ENCODE peak calls at places on chromosomes 5 and 9, in five cellular contexts. One of them, this sample, is unnamed.

GRCh38 chr5:176691524-176691923 is 44.2 kb downstream of the TSPAN17 start:
- DNase-seq in IMR-90: no peak
- DNase-seq in T-helper 2 cell treated with Interferon-gamma antibody and Interleukin-4, amounts not matched to agents 5 μg/mL and 100 μg/mL, for 36 hours: no peak
- DNase-seq in Peyer's patch: no peak
- DNase-seq in sigmoid colon: no peak
- DNase-seq in this sample: no peak

GRCh38 chr5:180121799-180122198 is 50.2 kb upstream of the RNF130 start:
- DNase-seq in sigmoid colon: no peak
- DNase-seq in Peyer's patch: peak
- DNase-seq in IMR-90: no peak
- DNase-seq in T-helper 2 cell treated with Interferon-gamma antibody and Interleukin-4, amounts not matched to agents 5 μg/mL and 100 μg/mL, for 36 hours: no peak
- DNase-seq in this sample: peak

GRCh38 chr5:124536333-124536732 is 210.1 kb downstream of the ZNF608 start:
- DNase-seq in sigmoid colon: no peak
- DNase-seq in T-helper 2 cell treated with Interferon-gamma antibody and Interleukin-4, amounts not matched to agents 5 μg/mL and 100 μg/mL, for 36 hours: no peak
- DNase-seq in IMR-90: no peak
- DNase-seq in Peyer's patch: no peak
- DNase-seq in this sample: no peak

GRCh38 chr5:131384616-131385214 is 120.9 kb downstream of the CDC42SE2 start:
- DNase-seq in IMR-90: no peak
- DNase-seq in T-helper 2 cell treated with Interferon-gamma antibody and Interleukin-4, amounts not matched to agents 5 μg/mL and 100 μg/mL, for 36 hours: no peak
- DNase-seq in sigmoid colon: no peak
- DNase-seq in Peyer's patch: no peak
- DNase-seq in this sample: no peak

GRCh38 chr9:113715086-113715485 is 161.0 kb upstream of the ZNF618 start:
- DNase-seq in IMR-90: peak
- DNase-seq in sigmoid colon: no peak
- DNase-seq in T-helper 2 cell treated with Interferon-gamma antibody and Interleukin-4, amounts not matched to agents 5 μg/mL and 100 μg/mL, for 36 hours: no peak
- DNase-seq in Peyer's patch: no peak
- DNase-seq in this sample: no peak

GRCh38 chr5:66415208-66415607 is 181.0 kb upstream of the MAST4 start:
- DNase-seq in T-helper 2 cell treated with Interferon-gamma antibody and Interleukin-4, amounts not matched to agents 5 μg/mL and 100 μg/mL, for 36 hours: no peak
- DNase-seq in Peyer's patch: no peak
- DNase-seq in sigmoid colon: no peak
- DNase-seq in IMR-90: no peak
- DNase-seq in this sample: no peak

GRCh38 chr5:43802651-43803050 is 199.7 kb downstream of the NNT start:
- DNase-seq in sigmoid colon: no peak
- DNase-seq in IMR-90: no peak
- DNase-seq in Peyer's patch: no peak
- DNase-seq in T-helper 2 cell treated with Interferon-gamma antibody and Interleukin-4, amounts not matched to agents 5 μg/mL and 100 μg/mL, for 36 hours: no peak
- DNase-seq in this sample: no peak

GRCh38 chr5:98904786-98905185 is 24.0 kb downstream of the CHD1 start:
- DNase-seq in sigmoid colon: no peak
- DNase-seq in T-helper 2 cell treated with Interferon-gamma antibody and Interleukin-4, amounts not matched to agents 5 μg/mL and 100 μg/mL, for 36 hours: no peak
- DNase-seq in Peyer's patch: no peak
- DNase-seq in IMR-90: peak
- DNase-seq in this sample: no peak

GRCh38 chr5:31361906-31362900 is 168.7 kb downstream of the CDH6 start:
- DNase-seq in Peyer's patch: no peak
- DNase-seq in IMR-90: peak
- DNase-seq in T-helper 2 cell treated with Interferon-gamma antibody and Interleukin-4, amounts not matched to agents 5 μg/mL and 100 μg/mL, for 36 hours: no peak
- DNase-seq in sigmoid colon: no peak
- DNase-seq in this sample: no peak

GRCh38 chr9:98084396-98084795 is 27.9 kb downstream of the NANS start:
- DNase-seq in sigmoid colon: no peak
- DNase-seq in IMR-90: no peak
- DNase-seq in Peyer's patch: no peak
- DNase-seq in T-helper 2 cell treated with Interferon-gamma antibody and Interleukin-4, amounts not matched to agents 5 μg/mL and 100 μg/mL, for 36 hours: no peak
- DNase-seq in this sample: peak

GRCh38 chr9:105064248-105065118 is 136.5 kb upstream of the ABCA1 start:
- DNase-seq in sigmoid colon: peak
- DNase-seq in IMR-90: peak
- DNase-seq in T-helper 2 cell treated with Interferon-gamma antibody and Interleukin-4, amounts not matched to agents 5 μg/mL and 100 μg/mL, for 36 hours: no peak
- DNase-seq in Peyer's patch: peak
- DNase-seq in this sample: peak

GRCh38 chr5:78287169-78287568 is 7.3 kb downstream of the AP3B1 start:
- DNase-seq in T-helper 2 cell treated with Interferon-gamma antibody and Interleukin-4, amounts not matched to agents 5 μg/mL and 100 μg/mL, for 36 hours: no peak
- DNase-seq in Peyer's patch: no peak
- DNase-seq in sigmoid colon: no peak
- DNase-seq in IMR-90: no peak
- DNase-seq in this sample: no peak

GRCh38 chr5:24819841-24820240 is 175.1 kb upstream of the CDH10 start:
- DNase-seq in IMR-90: no peak
- DNase-seq in T-helper 2 cell treated with Interferon-gamma antibody and Interleukin-4, amounts not matched to agents 5 μg/mL and 100 μg/mL, for 36 hours: no peak
- DNase-seq in Peyer's patch: no peak
- DNase-seq in sigmoid colon: no peak
- DNase-seq in this sample: no peak

GRCh38 chr5:157108961-157109360 is at the start of gene HAVCR2:
- DNase-seq in Peyer's patch: peak
- DNase-seq in T-helper 2 cell treated with Interferon-gamma antibody and Interleukin-4, amounts not matched to agents 5 μg/mL and 100 μg/mL, for 36 hours: peak
- DNase-seq in IMR-90: no peak
- DNase-seq in sigmoid colon: no peak
- DNase-seq in this sample: peak

GRCh38 chr5:129027260-129027659 is 62.0 kb downstream of the SLC27A6 start:
- DNase-seq in sigmoid colon: no peak
- DNase-seq in Peyer's patch: no peak
- DNase-seq in IMR-90: no peak
- DNase-seq in T-helper 2 cell treated with Interferon-gamma antibody and Interleukin-4, amounts not matched to agents 5 μg/mL and 100 μg/mL, for 36 hours: no peak
- DNase-seq in this sample: no peak

GRCh38 chr9:76895186-76895585 is 10.7 kb downstream of the PRUNE2 start:
- DNase-seq in IMR-90: peak
- DNase-seq in T-helper 2 cell treated with Interferon-gamma antibody and Interleukin-4, amounts not matched to agents 5 μg/mL and 100 μg/mL, for 36 hours: no peak
- DNase-seq in Peyer's patch: no peak
- DNase-seq in sigmoid colon: peak
- DNase-seq in this sample: no peak

GRCh38 chr5:14512574-14512973 is 69.0 kb upstream of the OTULINL start:
- DNase-seq in sigmoid colon: no peak
- DNase-seq in T-helper 2 cell treated with Interferon-gamma antibody and Interleukin-4, amounts not matched to agents 5 μg/mL and 100 μg/mL, for 36 hours: no peak
- DNase-seq in Peyer's patch: no peak
- DNase-seq in IMR-90: no peak
- DNase-seq in this sample: no peak

GRCh38 chr9:70477146-70477745 is 62.8 kb upstream of the KLF9 start:
- DNase-seq in IMR-90: peak
- DNase-seq in sigmoid colon: peak
- DNase-seq in T-helper 2 cell treated with Interferon-gamma antibody and Interleukin-4, amounts not matched to agents 5 μg/mL and 100 μg/mL, for 36 hours: no peak
- DNase-seq in Peyer's patch: no peak
- DNase-seq in this sample: no peak

This sample was measured in left colon.